ENCODE peak calls at places on chromosomes 3 and 15, in nine cellular contexts. One of them, this sample, is unnamed.

GRCh38 chr3:196207833-196208607 is 3.2 kb downstream of the ZDHHC19 start:
- DNase-seq in heart left ventricle: no peak
- DNase-seq in uterus: no peak
- DNase-seq in NB4: no peak
- DNase-seq in K562: peak
- DNase-seq in GM12892: peak
- DNase-seq in tibial nerve: no peak
- DNase-seq in ovary: peak
- DNase-seq in spleen: peak
- DNase-seq in this sample: no peak

GRCh38 chr15:25247418-25248030 is 191.3 kb downstream of the UBE3A start:
- DNase-seq in heart left ventricle: no peak
- DNase-seq in uterus: peak
- DNase-seq in NB4: no peak
- DNase-seq in K562: no peak
- DNase-seq in GM12892: peak
- DNase-seq in tibial nerve: no peak
- DNase-seq in ovary: peak
- DNase-seq in spleen: peak
- DNase-seq in this sample: no peak

GRCh38 chr3:149920119-149920518 is 50.6 kb downstream of the PFN2 start:
- DNase-seq in heart left ventricle: no peak
- DNase-seq in uterus: no peak
- DNase-seq in NB4: no peak
- DNase-seq in K562: no peak
- DNase-seq in GM12892: no peak
- DNase-seq in tibial nerve: no peak
- DNase-seq in ovary: no peak
- DNase-seq in spleen: no peak
- DNase-seq in this sample: no peak

GRCh38 chr15:91018178-91018577 is 4.2 kb downstream of the VPS33B start:
- DNase-seq in heart left ventricle: no peak
- DNase-seq in uterus: no peak
- DNase-seq in NB4: no peak
- DNase-seq in K562: no peak
- DNase-seq in GM12892: no peak
- DNase-seq in tibial nerve: no peak
- DNase-seq in ovary: no peak
- DNase-seq in spleen: no peak
- DNase-seq in this sample: no peak

GRCh38 chr15:29364429-29365078 is 94.9 kb upstream of the NSMCE3 start:
- DNase-seq in heart left ventricle: no peak
- DNase-seq in uterus: no peak
- DNase-seq in NB4: peak
- DNase-seq in K562: peak
- DNase-seq in GM12892: no peak
- DNase-seq in tibial nerve: no peak
- DNase-seq in ovary: no peak
- DNase-seq in spleen: no peak
- DNase-seq in this sample: peak

GRCh38 chr15:84915011-84915958 is 30.8 kb downstream of the SLC28A1 start:
- DNase-seq in heart left ventricle: peak
- DNase-seq in uterus: peak
- DNase-seq in NB4: peak
- DNase-seq in K562: peak
- DNase-seq in GM12892: peak
- DNase-seq in tibial nerve: peak
- DNase-seq in ovary: peak
- DNase-seq in spleen: no peak
- DNase-seq in this sample: peak

GRCh38 chr3:13475871-13476590 is 4.1 kb upstream of the HDAC11 start:
- DNase-seq in heart left ventricle: no peak
- DNase-seq in uterus: no peak
- DNase-seq in NB4: no peak
- DNase-seq in K562: no peak
- DNase-seq in GM12892: no peak
- DNase-seq in tibial nerve: no peak
- DNase-seq in ovary: no peak
- DNase-seq in spleen: peak
- DNase-seq in this sample: no peak

GRCh38 chr3:27568393-27568792 is 84.2 kb upstream of the SLC4A7 start:
- DNase-seq in heart left ventricle: peak
- DNase-seq in uterus: peak
- DNase-seq in NB4: no peak
- DNase-seq in K562: no peak
- DNase-seq in GM12892: no peak
- DNase-seq in tibial nerve: peak
- DNase-seq in ovary: peak
- DNase-seq in spleen: no peak
- DNase-seq in this sample: peak

GRCh38 chr15:89130194-89130593 is 41.9 kb downstream of the ABHD2 start:
- DNase-seq in heart left ventricle: no peak
- DNase-seq in uterus: no peak
- DNase-seq in NB4: no peak
- DNase-seq in K562: no peak
- DNase-seq in GM12892: no peak
- DNase-seq in tibial nerve: no peak
- DNase-seq in ovary: no peak
- DNase-seq in spleen: no peak
- DNase-seq in this sample: no peak

GRCh38 chr15:22956257-22956979 is 23.8 kb downstream of the CYFIP1 start:
- DNase-seq in heart left ventricle: peak
- DNase-seq in uterus: no peak
- DNase-seq in NB4: peak
- DNase-seq in K562: no peak
- DNase-seq in GM12892: no peak
- DNase-seq in tibial nerve: no peak
- DNase-seq in ovary: peak
- DNase-seq in spleen: peak
- DNase-seq in this sample: no peak

GRCh38 chr3:62445267-62445666 is 71.9 kb upstream of the FEZF2 start:
- DNase-seq in heart left ventricle: no peak
- DNase-seq in uterus: no peak
- DNase-seq in NB4: peak
- DNase-seq in K562: no peak
- DNase-seq in GM12892: no peak
- DNase-seq in tibial nerve: no peak
- DNase-seq in ovary: no peak
- DNase-seq in spleen: no peak
- DNase-seq in this sample: no peak

GRCh38 chr3:119294402-119294888 is 262 bp downstream of the ARHGAP31 start:
- DNase-seq in heart left ventricle: peak
- DNase-seq in uterus: peak
- DNase-seq in NB4: peak
- DNase-seq in K562: no peak
- DNase-seq in GM12892: peak
- DNase-seq in tibial nerve: peak
- DNase-seq in ovary: peak
- DNase-seq in spleen: peak
- DNase-seq in this sample: peak

GRCh38 chr3:191380001-191380400 is 49.7 kb upstream of the UTS2B start:
- DNase-seq in heart left ventricle: no peak
- DNase-seq in uterus: no peak
- DNase-seq in NB4: no peak
- DNase-seq in K562: no peak
- DNase-seq in GM12892: no peak
- DNase-seq in tibial nerve: no peak
- DNase-seq in ovary: no peak
- DNase-seq in spleen: no peak
- DNase-seq in this sample: no peak

GRCh38 chr15:87572381-87572780 is 684.2 kb downstream of the NTRK3 start:
- DNase-seq in heart left ventricle: no peak
- DNase-seq in uterus: no peak
- DNase-seq in NB4: no peak
- DNase-seq in K562: no peak
- DNase-seq in GM12892: no peak
- DNase-seq in tibial nerve: no peak
- DNase-seq in ovary: no peak
- DNase-seq in spleen: no peak
- DNase-seq in this sample: no peak

GRCh38 chr3:192864943-192865342 is 52.7 kb downstream of the MB21D2 start:
- DNase-seq in heart left ventricle: peak
- DNase-seq in uterus: no peak
- DNase-seq in NB4: no peak
- DNase-seq in K562: no peak
- DNase-seq in GM12892: no peak
- DNase-seq in tibial nerve: no peak
- DNase-seq in ovary: no peak
- DNase-seq in spleen: no peak
- DNase-seq in this sample: no peak

GRCh38 chr3:109806929-109807328 is 469.6 kb upstream of the DPPA4 start:
- DNase-seq in heart left ventricle: no peak
- DNase-seq in uterus: no peak
- DNase-seq in NB4: peak
- DNase-seq in K562: peak
- DNase-seq in GM12892: no peak
- DNase-seq in tibial nerve: no peak
- DNase-seq in ovary: no peak
- DNase-seq in spleen: no peak
- DNase-seq in this sample: peak

GRCh38 chr3:37218206-37218605 is 43.8 kb upstream of the LRRFIP2 start:
- DNase-seq in heart left ventricle: peak
- DNase-seq in uterus: no peak
- DNase-seq in NB4: no peak
- DNase-seq in K562: no peak
- DNase-seq in GM12892: no peak
- DNase-seq in tibial nerve: no peak
- DNase-seq in ovary: no peak
- DNase-seq in spleen: no peak
- DNase-seq in this sample: no peak

GRCh38 chr3:193560870-193561269 is 6.2 kb upstream of the ATP13A4 start:
- DNase-seq in heart left ventricle: peak
- DNase-seq in uterus: no peak
- DNase-seq in NB4: no peak
- DNase-seq in K562: no peak
- DNase-seq in GM12892: no peak
- DNase-seq in tibial nerve: no peak
- DNase-seq in ovary: no peak
- DNase-seq in spleen: no peak
- DNase-seq in this sample: no peak

GRCh38 chr3:109028753-109029152 is 75.1 kb upstream of the GUCA1C start:
- DNase-seq in heart left ventricle: no peak
- DNase-seq in uterus: no peak
- DNase-seq in NB4: no peak
- DNase-seq in K562: no peak
- DNase-seq in GM12892: no peak
- DNase-seq in tibial nerve: no peak
- DNase-seq in ovary: no peak
- DNase-seq in spleen: no peak
- DNase-seq in this sample: no peak

GRCh38 chr3:42655331-42655888 is 1.9 kb downstream of the ZBTB47 start:
- DNase-seq in heart left ventricle: peak
- DNase-seq in uterus: peak
- DNase-seq in NB4: no peak
- DNase-seq in K562: no peak
- DNase-seq in GM12892: no peak
- DNase-seq in tibial nerve: no peak
- DNase-seq in ovary: peak
- DNase-seq in spleen: no peak
- DNase-seq in this sample: no peak

GRCh38 chr3:42653560-42654330 is at the start of gene ZBTB47:
- DNase-seq in heart left ventricle: peak
- DNase-seq in uterus: peak
- DNase-seq in NB4: peak
- DNase-seq in K562: peak
- DNase-seq in GM12892: no peak
- DNase-seq in tibial nerve: peak
- DNase-seq in ovary: peak
- DNase-seq in spleen: peak
- DNase-seq in this sample: no peak

GRCh38 chr3:42653303-42653559 is 266 bp upstream of the ZBTB47 start:
- DNase-seq in heart left ventricle: no peak
- DNase-seq in uterus: no peak
- DNase-seq in NB4: no peak
- DNase-seq in K562: no peak
- DNase-seq in GM12892: no peak
- DNase-seq in tibial nerve: no peak
- DNase-seq in ovary: no peak
- DNase-seq in spleen: no peak
- DNase-seq in this sample: no peak

GRCh38 chr3:42655980-42656679 is 2.6 kb downstream of the ZBTB47 start:
- DNase-seq in heart left ventricle: peak
- DNase-seq in uterus: peak
- DNase-seq in NB4: no peak
- DNase-seq in K562: peak
- DNase-seq in GM12892: no peak
- DNase-seq in tibial nerve: no peak
- DNase-seq in ovary: peak
- DNase-seq in spleen: no peak
- DNase-seq in this sample: no peak

GRCh38 chr3:42654331-42655201 is 1.1 kb downstream of the ZBTB47 start:
- DNase-seq in heart left ventricle: peak
- DNase-seq in uterus: peak
- DNase-seq in NB4: peak
- DNase-seq in K562: peak
- DNase-seq in GM12892: no peak
- DNase-seq in tibial nerve: no peak
- DNase-seq in ovary: peak
- DNase-seq in spleen: peak
- DNase-seq in this sample: no peak
- TF ChIP-seq POLR2A in heart left ventricle: no peak
- TF ChIP-seq POLR2A in uterus: peak
- TF ChIP-seq POLR2A in NB4: no peak
- TF ChIP-seq POLR2A in K562: peak
- TF ChIP-seq POLR2A in GM12892: no peak
- TF ChIP-seq POLR2A in tibial nerve: peak
- TF ChIP-seq POLR2A in ovary: no peak
- TF ChIP-seq POLR2A in spleen: no peak
- TF ChIP-seq POLR2A in this sample: peak

GRCh38 chr15:72685925-72686794 is at the start of the genes BBS4 and HIGD2B:
- DNase-seq in heart left ventricle: peak
- DNase-seq in uterus: peak
- DNase-seq in NB4: peak
- DNase-seq in K562: peak
- DNase-seq in GM12892: peak
- DNase-seq in tibial nerve: peak
- DNase-seq in ovary: peak
- DNase-seq in spleen: peak
- DNase-seq in this sample: peak
- TF ChIP-seq POLR2A in heart left ventricle: peak
- TF ChIP-seq POLR2A in uterus: peak
- TF ChIP-seq POLR2A in NB4: peak
- TF ChIP-seq POLR2A in K562: peak
- TF ChIP-seq POLR2A in GM12892: peak
- TF ChIP-seq POLR2A in tibial nerve: peak
- TF ChIP-seq POLR2A in ovary: peak
- TF ChIP-seq POLR2A in spleen: no peak
- TF ChIP-seq POLR2A in this sample: no peak

GRCh38 chr3:140441006-140441405 is 236.9 kb upstream of the TRIM42 start:
- DNase-seq in heart left ventricle: no peak
- DNase-seq in uterus: no peak
- DNase-seq in NB4: no peak
- DNase-seq in K562: no peak
- DNase-seq in GM12892: no peak
- DNase-seq in tibial nerve: no peak
- DNase-seq in ovary: no peak
- DNase-seq in spleen: no peak
- DNase-seq in this sample: no peak
- TF ChIP-seq POLR2A in heart left ventricle: no peak
- TF ChIP-seq POLR2A in uterus: no peak
- TF ChIP-seq POLR2A in NB4: no peak
- TF ChIP-seq POLR2A in K562: no peak
- TF ChIP-seq POLR2A in GM12892: no peak
- TF ChIP-seq POLR2A in tibial nerve: no peak
- TF ChIP-seq POLR2A in ovary: no peak
- TF ChIP-seq POLR2A in spleen: no peak
- TF ChIP-seq POLR2A in this sample: no peak

GRCh38 chr3:134794950-134795775 is at the start of gene EPHB1:
- DNase-seq in heart left ventricle: peak
- DNase-seq in uterus: peak
- DNase-seq in NB4: peak
- DNase-seq in K562: peak
- DNase-seq in GM12892: peak
- DNase-seq in tibial nerve: peak
- DNase-seq in ovary: peak
- DNase-seq in spleen: peak
- DNase-seq in this sample: peak
- TF ChIP-seq POLR2A in heart left ventricle: peak
- TF ChIP-seq POLR2A in uterus: peak
- TF ChIP-seq POLR2A in NB4: no peak
- TF ChIP-seq POLR2A in K562: no peak
- TF ChIP-seq POLR2A in GM12892: no peak
- TF ChIP-seq POLR2A in tibial nerve: peak
- TF ChIP-seq POLR2A in ovary: no peak
- TF ChIP-seq POLR2A in spleen: no peak
- TF ChIP-seq POLR2A in this sample: no peak